ENCODE peak calls at places on chromosomes 13 and 19, in seven cellular contexts. P, R, C, S, F, Y and E are unnamed samples.

GRCh38 chr13:111399334-111399733 is 78.9 kb downstream of the TEX29 start:
- DNase-seq in C (no peak), F (no peak), R (no peak), Y (no peak), S (no peak), P (no peak), E (no peak)

GRCh38 chr19:926595-927043 is 784 bp downstream of the ARID3A start:
- DNase-seq in C (peak), S (no peak), Y (peak), R (no peak), F (no peak), P (no peak), E (no peak)

GRCh38 chr19:3474015-3474414 is 6.3 kb downstream of the SMIM24 start:
- DNase-seq in R (no peak), Y (no peak), C (no peak), F (no peak), S (no peak), P (peak), E (no peak)

GRCh38 chr13:106867249-106867648 is 299.3 kb upstream of the ARGLU1 start:
- DNase-seq in R (no peak), P (no peak), F (no peak), Y (no peak), S (no peak), C (no peak), E (no peak)

GRCh38 chr13:85525411-85525810 is 273.8 kb downstream of the SLITRK6 start:
- DNase-seq in Y (no peak), C (peak), P (no peak), F (no peak), S (no peak), R (no peak), E (no peak)

GRCh38 chr13:99686157-99686572 is 184.9 kb downstream of the TM9SF2 start:
- DNase-seq in F (no peak), S (no peak), C (peak), P (peak), R (no peak), Y (no peak), E (no peak)

GRCh38 chr19:39342647-39343305 is 555 bp downstream of the SAMD4B start:
- DNase-seq in P (no peak), R (no peak), S (no peak), F (no peak), Y (no peak), C (peak), E (no peak)

GRCh38 chr19:5775668-5776309 is 8.8 kb downstream of the PRR22 start:
- DNase-seq in F (no peak), Y (no peak), R (no peak), S (no peak), P (no peak), C (peak), E (no peak)

GRCh38 chr19:43798546-43799409 is 3.5 kb downstream of the LYPD5 start:
- DNase-seq in R (peak), S (peak), P (peak), Y (peak), C (peak), F (peak), E (no peak)

GRCh38 chr13:79621449-79621848 is 140.5 kb downstream of the NDFIP2 start:
- DNase-seq in R (no peak), Y (no peak), S (no peak), C (no peak), P (no peak), F (no peak), E (no peak)

GRCh38 chr13:76266566-76266965 is 619.6 kb downstream of the KCTD12 start:
- DNase-seq in C (no peak), P (no peak), Y (no peak), S (no peak), R (no peak), F (no peak), E (no peak)

GRCh38 chr19:56109216-56109615 is 11.9 kb downstream of the ZNF787 start:
- DNase-seq in Y (no peak), C (no peak), R (no peak), S (no peak), P (no peak), F (no peak), E (no peak)

GRCh38 chr13:20126460-20127262 is 34.2 kb downstream of the GJA3 start:
- DNase-seq in Y (no peak), C (no peak), F (no peak), S (no peak), R (no peak), P (no peak), E (no peak)

GRCh38 chr13:88651531-88651930 is 980.4 kb downstream of the SLITRK5 start:
- DNase-seq in F (no peak), S (no peak), Y (no peak), C (no peak), R (no peak), P (no peak), E (no peak)

GRCh38 chr13:21879263-21879914 is 208.5 kb downstream of the FGF9 start:
- DNase-seq in R (no peak), C (no peak), Y (no peak), S (no peak), F (no peak), P (no peak), E (no peak)

GRCh38 chr19:49877879-49878743 is 609 bp downstream of the TBC1D17 start:
- DNase-seq in R (peak), C (peak), Y (peak), S (peak), F (peak), P (peak), E (peak)

GRCh38 chr13:108769213-108770070 is 140.0 kb downstream of the MYO16 start:
- DNase-seq in C (no peak), Y (no peak), F (no peak), P (peak), S (no peak), R (no peak), E (no peak)

GRCh38 chr19:42568006-42568405 is 26.7 kb downstream of the CEACAM8 start:
- DNase-seq in Y (no peak), C (no peak), R (no peak), P (no peak), F (no peak), S (no peak), E (no peak)

GRCh38 chr13:76512676-76513277 is 373.4 kb downstream of the KCTD12 start:
- DNase-seq in Y (no peak), C (peak), R (no peak), P (no peak), S (no peak), F (no peak), E (peak)

GRCh38 chr13:41658057-41658642 is 200.8 kb downstream of the RGCC start:
- DNase-seq in S (no peak), C (peak), R (no peak), F (no peak), Y (no peak), P (no peak), E (no peak)

GRCh38 chr19:51637362-51637978 is 7.3 kb upstream of the SIGLEC5 start:
- DNase-seq in P (no peak), Y (peak), C (no peak), R (no peak), S (no peak), F (no peak), E (no peak)

GRCh38 chr13:95099541-95099940 is 201.7 kb downstream of the ABCC4 start:
- DNase-seq in P (no peak), Y (no peak), F (no peak), R (no peak), S (no peak), C (peak), E (no peak)

GRCh38 chr13:90723381-90723780 is 624.1 kb upstream of the MIR17HG start:
- DNase-seq in F (no peak), R (no peak), S (no peak), P (no peak), Y (no peak), C (no peak), E (no peak)

GRCh38 chr19:45528744-45529453 is 21.6 kb downstream of the VASP start:
- DNase-seq in P (peak), F (no peak), R (no peak), C (no peak), S (no peak), Y (no peak), E (no peak)

GRCh38 chr19:48799358-48800300 is 11.2 kb downstream of the BCAT2 start:
- DNase-seq in C (no peak), P (no peak), F (no peak), Y (no peak), R (no peak), S (no peak), E (no peak)

GRCh38 chr19:6259312-6259861 is 20.4 kb downstream of the MLLT1 start:
- DNase-seq in F (no peak), C (no peak), R (no peak), Y (no peak), P (no peak), S (no peak), E (no peak)

GRCh38 chr19:44539991-44540390 is 10.5 kb upstream of the CEACAM20 start:
- DNase-seq in P (no peak), F (no peak), S (no peak), Y (no peak), C (no peak), R (no peak), E (no peak)

GRCh38 chr19:30669329-30670010 is 297.3 kb downstream of the ZNF536 start:
- DNase-seq in R (peak), C (peak), S (peak), Y (peak), F (no peak), P (peak), E (no peak)

GRCh38 chr13:47251771-47252170 is 354.9 kb upstream of the HTR2A start:
- DNase-seq in R (no peak), F (no peak), Y (no peak), P (no peak), C (no peak), S (no peak), E (no peak)

GRCh38 chr13:99796175-99796819 is 175.3 kb downstream of the ZIC5 start:
- DNase-seq in R (no peak), F (no peak), S (no peak), C (peak), P (peak), Y (peak), E (no peak)

GRCh38 chr13:114282143-114282685 is 813 bp downstream of the UPF3A start:
- DNase-seq in Y (peak), F (no peak), R (peak), P (no peak), S (peak), C (peak), E (no peak)

GRCh38 chr19:11335449-11336146 is 3.9 kb downstream of the RAB3D start:
- DNase-seq in S (no peak), F (no peak), R (no peak), P (no peak), Y (no peak), C (no peak), E (no peak)

GRCh38 chr13:99310382-99311031 is 3.3 kb upstream of the GPR183 start:
- DNase-seq in S (no peak), Y (no peak), P (no peak), R (no peak), F (no peak), C (peak), E (no peak)

GRCh38 chr13:95924389-95924994 is 128.7 kb downstream of the UGGT2 start:
- DNase-seq in P (no peak), C (peak), S (no peak), Y (peak), R (no peak), F (peak), E (peak)